ENCODE peak calls at places on chromosome 6, in five cellular contexts. I is esophagus muscularis mucosa, R is A549, X is upper lobe of left lung, L is transverse colon. F is an unnamed sample.

GRCh38 chr6:110486756-110487155 is 10.3 kb upstream of the SLC22A16 start:
- DNase-seq in R (no peak), L (no peak), I (peak; percentile 75), X (no peak), F (no peak)

GRCh38 chr6:137233561-137234504 is 14.6 kb upstream of the IFNGR1 start:
- DNase-seq in L (no peak), I (peak; percentile 85), X (no peak), R (peak; percentile 49), F (peak; percentile 66)

GRCh38 chr6:13561624-13562267 is 12.7 kb upstream of the SIRT5 start:
- DNase-seq in L (no peak), I (no peak), R (no peak), X (peak; percentile 52), F (peak; percentile 40)

GRCh38 chr6:11900662-11901598 is 111.2 kb upstream of the HIVEP1 start:
- DNase-seq in I (no peak), X (no peak), L (no peak), R (no peak), F (no peak)

GRCh38 chr6:30768634-30769087 is 24.3 kb upstream of the IER3 start:
- DNase-seq in L (no peak), I (no peak), X (no peak), R (no peak), F (no peak)

GRCh38 chr6:98463629-98464028 is 370.7 kb upstream of the POU3F2 start:
- DNase-seq in R (no peak), X (no peak), L (no peak), I (no peak), F (no peak)

GRCh38 chr6:25504661-25505060 is 147.4 kb upstream of the SCGN start:
- DNase-seq in R (no peak), X (no peak), L (no peak), I (no peak), F (no peak)

GRCh38 chr6:157561929-157562810 is 181.2 kb downstream of the ZDHHC14 start:
- DNase-seq in X (no peak), I (peak; percentile 68), R (no peak), L (peak; percentile 45), F (no peak)

GRCh38 chr6:30100585-30101422 is 12.1 kb downstream of the TRIM31 start:
- DNase-seq in R (no peak), X (peak; percentile 63), I (no peak), L (peak; percentile 85), F (no peak)

GRCh38 chr6:5979650-5980427 is 26.9 kb downstream of the NRN1 start:
- DNase-seq in R (no peak), I (no peak), X (no peak), L (no peak), F (no peak)

GRCh38 chr6:4358414-4359107 is 223.2 kb upstream of the ECI2 start:
- DNase-seq in X (peak; percentile 81), I (peak; percentile 96), L (peak; percentile 88), R (peak; percentile 90), F (peak; percentile 66)

GRCh38 chr6:44289726-44290125 is 19.5 kb downstream of the TMEM151B start:
- DNase-seq in I (no peak), X (no peak), R (no peak), L (no peak), F (no peak)

GRCh38 chr6:152981989-152982767 is 663 bp downstream of the FBXO5 start:
- DNase-seq in I (no peak), X (no peak), R (no peak), L (peak; percentile 14), F (no peak)

GRCh38 chr6:11329841-11330765 is 97.6 kb upstream of the NEDD9 start:
- DNase-seq in R (no peak), X (peak; percentile 61), L (peak; percentile 53), I (no peak), F (no peak)

GRCh38 chr6:170497845-170498281 is 55.2 kb downstream of the PSMB1 start:
- DNase-seq in R (no peak), I (no peak), L (no peak), X (no peak), F (no peak)

GRCh38 chr6:39239527-39240154 is 10.4 kb upstream of the KCNK5 start:
- DNase-seq in R (no peak), X (no peak), I (no peak), L (no peak), F (no peak)

GRCh38 chr6:77326029-77326428 is 137.3 kb downstream of the HTR1B start:
- DNase-seq in I (no peak), R (no peak), L (no peak), X (no peak), F (no peak)

GRCh38 chr6:26249959-26250805 is 114.8 kb upstream of the BTN3A2 start:
- DNase-seq in L (peak; percentile 84), R (no peak), X (peak; percentile 72), I (no peak), F (peak; percentile 17)

GRCh38 chr6:217048-217659 is 75.1 kb upstream of the DUSP22 start:
- DNase-seq in L (peak; percentile 44), I (no peak), R (peak; percentile 35), X (no peak), F (peak; percentile 22)

GRCh38 chr6:43807228-43808061 is 37.4 kb downstream of the VEGFA start:
- DNase-seq in X (no peak), R (no peak), I (no peak), L (no peak), F (no peak)

GRCh38 chr6:39812496-39812852 is 20.3 kb downstream of the DAAM2 start:
- DNase-seq in I (no peak), X (no peak), L (no peak), R (no peak), F (no peak)

DNA sequence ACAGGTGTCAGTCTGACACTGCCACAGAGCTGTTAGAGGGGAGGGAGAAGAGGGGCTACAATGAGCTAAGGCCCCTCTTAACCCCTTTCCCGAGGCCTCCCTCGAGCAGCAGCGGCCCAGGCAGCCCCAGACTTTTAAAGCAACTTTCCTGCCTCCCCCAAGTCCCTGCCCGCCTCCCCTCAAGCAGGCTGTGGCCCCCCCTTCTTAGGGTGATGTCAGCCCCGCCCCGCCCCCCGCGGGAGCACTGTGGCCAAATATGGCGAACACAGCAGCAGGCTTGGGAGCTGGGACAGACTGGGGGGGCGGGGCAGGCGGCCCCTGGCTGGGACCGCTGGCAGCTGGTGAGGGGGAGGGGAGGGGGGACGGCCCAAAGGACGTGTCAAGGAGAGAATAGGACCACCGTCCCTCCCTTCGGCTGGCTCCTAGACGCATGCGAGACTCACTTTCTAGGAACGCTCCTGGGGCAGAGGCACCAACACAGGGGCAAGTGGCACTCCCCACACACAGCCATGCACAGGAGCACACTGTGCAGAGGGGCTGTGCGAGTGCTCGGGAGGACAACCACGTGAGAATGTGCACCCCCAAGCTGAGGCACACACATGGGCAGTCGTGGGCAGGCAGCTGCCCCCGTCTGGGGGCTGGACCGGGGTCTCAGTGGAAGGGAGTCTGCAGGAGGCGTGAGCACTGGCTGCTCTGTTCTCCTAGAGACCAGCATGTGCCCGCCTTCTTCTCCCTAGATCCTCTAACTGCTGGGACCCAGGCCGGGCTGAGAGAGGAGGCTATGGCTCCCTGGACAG is 6.7 kb downstream of the TEAD3 start:
- DNase-seq in X (peak; percentile 50), I (no peak), R (no peak), L (peak; percentile 81), F (peak; percentile 39)
- H3K4me3 ChIP-seq in X (no peak overlapping the region), I (peak overlapping the region; percentile 47), R (no peak overlapping the region), L (peak overlapping the region; percentile 24), F (peak overlapping the region; percentile 6)

GRCh38 chr6:22770042-22770441 is 200.7 kb downstream of the HDGFL1 start:
- DNase-seq in X (no peak), R (no peak), L (no peak), I (no peak), F (no peak)
- TF ChIP-seq EP300 in X (no peak), R (no peak), L (no peak), I (no peak), F (no peak)

DNA sequence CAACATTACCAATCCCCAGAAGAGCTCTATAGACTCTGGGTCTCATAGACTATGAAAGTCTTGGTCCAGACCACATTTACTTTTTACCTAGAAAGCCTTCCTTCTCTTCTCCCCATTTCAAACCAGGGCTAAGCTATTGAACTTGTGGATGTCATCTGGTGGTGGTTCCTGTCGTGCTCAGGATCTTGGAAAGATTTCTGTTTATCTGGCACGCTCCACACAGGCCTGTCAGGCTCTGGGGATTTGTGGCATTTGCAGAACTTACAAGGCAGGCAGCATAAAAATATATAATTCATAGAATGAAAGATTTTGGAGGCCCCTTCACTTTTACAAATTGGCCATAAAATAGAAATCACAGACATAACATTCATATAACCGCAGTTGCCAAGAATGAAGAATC is 188.1 kb downstream of the UST start:
- DNase-seq in X (no peak), R (no peak), L (no peak), I (no peak), F (no peak)
- H3K27ac ChIP-seq in X (no peak overlapping the region), R (no peak overlapping the region), L (no peak overlapping the region), I (no peak overlapping the region), F (no peak overlapping the region)

GRCh38 chr6:73731285-73731684 is 35.3 kb downstream of the CD109 start:
- DNase-seq in X (no peak), R (no peak), L (no peak), I (no peak), F (no peak)

GRCh38 chr6:73733791-73734190 is 37.8 kb downstream of the CD109 start:
- DNase-seq in R (no peak), L (no peak), X (no peak), I (no peak), F (no peak)

GRCh38 chr6:73734843-73735453 is 38.9 kb downstream of the CD109 start:
- DNase-seq in I (no peak), R (no peak), L (no peak), X (no peak), F (no peak)

GRCh38 chr6:73728548-73729205 is 32.7 kb downstream of the CD109 start:
- DNase-seq in R (no peak), L (no peak), I (no peak), X (no peak), F (no peak)

DNA sequence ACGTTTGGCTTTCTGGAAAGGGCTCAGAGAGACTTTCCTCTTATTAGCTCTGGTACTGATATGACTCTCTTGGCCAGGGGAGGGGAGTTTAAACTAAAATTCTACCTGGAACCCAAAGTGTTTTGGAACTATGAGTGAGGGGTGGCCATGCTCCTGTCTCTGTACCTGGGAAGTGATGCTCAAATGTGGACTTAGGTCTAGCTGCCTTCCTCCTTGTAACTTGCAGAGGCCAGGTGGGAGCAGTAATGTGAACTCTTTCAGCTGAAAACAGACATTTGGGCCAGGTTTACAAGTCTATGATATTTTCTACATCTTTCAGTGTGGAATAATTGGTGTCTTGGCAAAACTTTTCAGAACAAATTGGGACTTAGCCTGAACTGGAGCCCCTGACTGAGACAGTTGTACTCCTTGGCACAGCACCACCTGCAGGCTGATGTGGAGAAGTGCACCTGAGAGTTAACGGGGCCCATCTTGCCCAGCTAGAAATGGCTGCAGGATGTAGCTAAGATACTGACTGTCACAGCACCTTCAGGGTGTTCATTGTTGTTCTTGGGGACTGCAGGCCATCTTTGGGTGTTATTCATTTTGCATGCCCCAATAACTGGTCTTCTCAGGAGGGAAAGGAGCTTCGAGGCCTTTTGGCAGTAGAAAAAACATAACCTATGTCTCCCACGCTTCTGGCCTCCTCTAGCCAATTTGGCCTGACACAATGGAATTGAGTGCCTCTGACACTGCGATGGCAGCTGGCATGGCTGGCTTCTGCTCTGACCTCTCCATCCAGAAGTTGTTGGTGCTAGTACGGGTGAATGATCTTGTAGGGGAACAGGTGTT is 37.1 kb downstream of the CD109 start:
- DNase-seq in X (peak; percentile 60), I (no peak), L (peak; percentile 62), R (peak; percentile 25), F (peak; percentile 62)
- H3K4me3 ChIP-seq in X (no peak overlapping the region), I (no peak overlapping the region), L (no peak overlapping the region), R (no peak overlapping the region), F (no peak overlapping the region)